ENCODE peak calls at places on chromosome 9, in ten cellular contexts. Q, R, D, Z, W, E, N, V, G and X are unnamed samples.
A peak's percentile ranks its signal among the peaks of the same experiment; 100 is the strongest.

GRCh38 chr9:97510797-97511761 is 9.6 kb downstream of the TMOD1 start:
- DNase-seq in D (peak; percentile 53), N (peak; percentile 62), R (no peak), W (no peak), V (no peak), Q (no peak), G (peak; percentile 38), Z (peak; percentile 32), E (no peak), X (peak; percentile 91)

GRCh38 chr9:92640398-92641091 is 29.4 kb downstream of the IPPK start:
- DNase-seq in V (peak; percentile 55), R (no peak), W (no peak), Z (no peak), Q (no peak), E (peak; percentile 53), D (no peak), G (no peak), N (no peak), X (no peak)

GRCh38 chr9:128282500-128282899 is 6.4 kb downstream of the SWI5 start:
- DNase-seq in G (no peak), N (peak; percentile 34), Q (no peak), E (no peak), D (no peak), W (no peak), Z (no peak), V (no peak), R (no peak), X (peak; percentile 74)

GRCh38 chr9:96157675-96158074 is 144.3 kb downstream of the HSD17B3 start:
- DNase-seq in G (no peak), N (no peak), E (no peak), Q (no peak), R (no peak), V (no peak), Z (no peak), D (no peak), W (no peak), X (no peak)

GRCh38 chr9:86731511-86731993 is 215.8 kb downstream of the GAS1 start:
- DNase-seq in W (no peak), R (no peak), Z (no peak), N (peak; percentile 62), Q (no peak), D (no peak), G (peak; percentile 49), V (no peak), E (no peak), X (peak; percentile 92)

GRCh38 chr9:131447600-131447999 is 53.7 kb downstream of the PRRC2B start:
- DNase-seq in W (no peak), V (peak; percentile 28), Z (no peak), G (no peak), R (peak; percentile 28), E (peak; percentile 41), N (no peak), Q (no peak), D (no peak), X (no peak)

GRCh38 chr9:98108540-98109031 is 10.4 kb downstream of the TRIM14 start:
- DNase-seq in N (no peak), R (peak; percentile 2), Q (no peak), V (peak; percentile 44), D (no peak), G (no peak), E (no peak), W (no peak), Z (no peak), X (no peak)

GRCh38 chr9:126697350-126697749 is 83.6 kb downstream of the LMX1B start:
- DNase-seq in Z (no peak), E (peak; percentile 55), V (peak; percentile 44), Q (no peak), G (no peak), N (no peak), R (no peak), W (no peak), D (no peak), X (no peak)

GRCh38 chr9:1869843-1870242 is 145.3 kb upstream of the SMARCA2 start:
- DNase-seq in N (peak; percentile 13), W (peak; percentile 53), Q (peak; percentile 55), Z (no peak), E (no peak), G (no peak), D (no peak), R (no peak), V (no peak), X (peak; percentile 12)
- TF ChIP-seq CTCF in N (peak; percentile 45), W (peak; percentile 15), Q (peak; percentile 54), Z (peak; percentile 35), E (peak; percentile 26), G (peak; percentile 32), D (peak; percentile 43), R (no peak), V (peak; percentile 38), X (peak; percentile 36)

GRCh38 chr9:113583511-113584470 is 120.3 kb downstream of the RGS3 start:
- DNase-seq in V (no peak), Z (no peak), W (no peak), Q (no peak), R (peak; percentile 67), N (no peak), G (no peak), E (peak; percentile 74), D (no peak), X (no peak)

GRCh38 chr9:113582698-113583200 is 119.2 kb downstream of the RGS3 start:
- DNase-seq in D (no peak), V (no peak), E (no peak), G (no peak), N (no peak), W (no peak), Q (no peak), R (no peak), Z (no peak), X (no peak)

GRCh38 chr9:113580954-113581311 is 117.4 kb downstream of the RGS3 start:
- DNase-seq in W (no peak), D (no peak), Z (no peak), E (no peak), N (no peak), G (no peak), R (no peak), V (no peak), Q (no peak), X (no peak)

GRCh38 chr9:113580041-113580953 is 116.8 kb downstream of the RGS3 start:
- DNase-seq in N (peak; percentile 55), Z (peak; percentile 77), D (no peak), G (no peak), Q (no peak), R (peak; percentile 93), V (peak; percentile 92), E (peak; percentile 97), W (peak; percentile 17), X (peak; percentile 85)

DNA sequence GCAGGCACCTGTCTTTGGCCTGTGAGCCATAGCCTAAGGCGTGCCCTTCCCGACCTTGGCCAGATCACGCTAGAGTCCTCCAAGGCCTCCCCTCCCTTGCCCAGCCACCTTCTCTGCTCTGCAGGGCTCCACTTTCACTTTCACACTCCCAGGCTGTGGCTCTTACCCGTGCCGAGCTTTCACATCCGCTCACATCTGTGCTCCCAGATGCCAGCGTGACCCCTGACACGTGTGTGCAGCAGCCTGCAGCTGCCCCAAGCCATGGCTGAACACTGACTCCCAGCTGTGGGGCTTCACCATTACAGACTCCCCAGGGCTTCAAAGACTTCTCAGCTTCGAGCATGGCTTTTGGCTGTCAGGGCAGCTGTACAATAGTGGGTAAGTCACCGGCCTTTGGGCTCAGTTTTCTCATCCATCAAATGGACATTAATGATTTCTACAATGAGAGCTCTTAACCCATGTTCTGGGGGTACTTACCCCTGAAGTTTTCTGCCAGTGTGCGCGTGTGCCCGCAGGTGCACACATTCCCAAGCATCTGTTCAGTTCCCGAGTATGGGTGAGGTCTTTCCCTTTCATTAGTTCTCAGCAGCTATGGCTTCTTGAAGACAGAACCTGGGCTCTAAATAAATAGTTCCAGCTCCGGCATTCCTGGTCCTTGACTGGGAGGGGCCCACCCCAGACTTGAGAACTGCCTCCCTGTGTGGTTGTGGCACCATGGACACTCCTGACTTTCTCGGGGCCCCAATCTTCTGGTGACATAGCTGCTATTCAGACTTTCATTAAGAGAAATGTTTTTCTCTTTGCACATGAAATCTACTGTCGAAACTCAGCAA is 118.6 kb downstream of the RGS3 start:
- DNase-seq in G (no peak), V (peak; percentile 81), Q (no peak), W (no peak), E (peak; percentile 97), D (no peak), Z (peak; percentile 73), N (peak; percentile 85), R (peak; percentile 82), X (peak; percentile 53)
- TF ChIP-seq CTCF in G (peak; percentile 41), V (peak; percentile 10), Q (no peak), W (no peak), E (peak; percentile 71), D (peak; percentile 31), Z (peak; percentile 19), N (peak; percentile 54), R (no peak), X (no peak)

GRCh38 chr9:110641350-110641749 is 27.2 kb upstream of the MUSK start:
- DNase-seq in Z (no peak), G (no peak), R (no peak), V (no peak), W (no peak), D (no peak), Q (no peak), E (no peak), N (peak; percentile 16), X (peak; percentile 50)

GRCh38 chr9:110635589-110635988 is 33.0 kb upstream of the MUSK start:
- DNase-seq in Q (no peak), R (no peak), G (no peak), E (no peak), Z (no peak), V (no peak), W (no peak), N (no peak), D (no peak), X (no peak)

GRCh38 chr9:110640736-110641135 is 27.9 kb upstream of the MUSK start:
- DNase-seq in G (no peak), Q (no peak), E (no peak), V (no peak), N (no peak), W (no peak), R (no peak), Z (no peak), D (no peak), X (no peak)

GRCh38 chr9:110638381-110638954 is 30.1 kb upstream of the MUSK start:
- DNase-seq in Q (no peak), W (no peak), V (no peak), Z (no peak), D (no peak), N (peak; percentile 75), G (no peak), E (no peak), R (no peak), X (peak; percentile 70)
- TF ChIP-seq CTCF in Q (no peak), W (no peak), V (peak; percentile 13), Z (peak; percentile 39), D (peak; percentile 47), N (peak; percentile 53), G (peak; percentile 46), E (no peak), R (no peak), X (peak; percentile 43)

GRCh38 chr9:90848866-90849265 is 47.2 kb downstream of the SYK start:
- DNase-seq in R (no peak), E (no peak), D (no peak), Q (no peak), W (no peak), G (no peak), Z (no peak), V (no peak), N (no peak), X (no peak)

GRCh38 chr9:90853945-90854344 is 52.3 kb downstream of the SYK start:
- DNase-seq in R (no peak), D (no peak), G (no peak), Z (no peak), V (no peak), Q (no peak), W (no peak), N (no peak), E (no peak), X (no peak)

GRCh38 chr9:90854637-90855036 is 53.0 kb downstream of the SYK start:
- DNase-seq in G (no peak), N (no peak), Q (no peak), V (no peak), E (no peak), Z (no peak), W (no peak), D (no peak), R (no peak), X (no peak)

GRCh38 chr9:90847971-90848370 is 46.4 kb downstream of the SYK start:
- DNase-seq in V (no peak), Q (no peak), E (no peak), G (no peak), Z (no peak), D (no peak), W (no peak), N (peak; percentile 30), R (no peak), X (no peak)

DNA sequence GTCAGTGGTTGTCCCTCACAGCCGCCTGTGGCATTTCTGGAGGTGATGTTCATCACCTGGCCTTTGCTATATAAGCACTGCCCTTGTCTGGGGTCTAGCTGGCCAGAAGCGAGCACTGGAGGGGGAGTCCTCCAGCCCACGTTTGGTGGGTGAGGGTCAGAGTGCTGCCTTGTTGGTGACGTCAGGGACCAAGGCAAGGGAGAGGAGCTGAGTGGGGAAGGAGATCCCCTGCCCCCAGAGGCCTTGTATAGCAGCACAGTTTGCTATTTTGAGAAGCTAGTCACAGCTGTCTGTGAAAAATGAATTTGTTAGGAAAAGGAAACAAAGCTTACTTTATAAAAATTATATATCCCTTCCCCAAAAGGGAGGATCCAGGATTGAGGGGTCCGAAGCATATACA is 49.8 kb downstream of the SYK start:
- DNase-seq in V (no peak), R (no peak), W (no peak), E (no peak), Q (no peak), Z (no peak), D (no peak), G (no peak), N (no peak), X (no peak)
- TF ChIP-seq CTCF in V (no peak), R (no peak), W (no peak), E (no peak), Q (no peak), Z (no peak), D (no peak), G (no peak), N (no peak), X (no peak)